ENCODE peak calls at places on chromosomes 5 and 9, in six cellular contexts. One of them, this sample, is unnamed.

GRCh38 chr9:78015242-78015641 is 16.4 kb downstream of the GNAQ start:
- DNase-seq in HuH-7.5: no peak
- DNase-seq in T-helper 2 cell: no peak
- DNase-seq in adrenal gland: no peak
- DNase-seq in Calu3: no peak
- DNase-seq in NCI-H1092: no peak
- DNase-seq in this sample: no peak

GRCh38 chr5:142816577-142816976 is 46.4 kb downstream of the ARHGAP26 start:
- DNase-seq in HuH-7.5: no peak
- DNase-seq in Calu3: peak; percentile 68
- DNase-seq in T-helper 2 cell: peak; percentile 5
- DNase-seq in NCI-H1092: no peak
- DNase-seq in adrenal gland: peak; percentile 53
- DNase-seq in this sample: no peak

GRCh38 chr5:17444496-17444895 is 53.5 kb upstream of the TAF11L2 start:
- DNase-seq in HuH-7.5: no peak
- DNase-seq in Calu3: no peak
- DNase-seq in T-helper 2 cell: no peak
- DNase-seq in adrenal gland: no peak
- DNase-seq in NCI-H1092: no peak
- DNase-seq in this sample: no peak

GRCh38 chr9:91119679-91120078 is 242.0 kb downstream of the AUH start:
- DNase-seq in adrenal gland: no peak
- DNase-seq in NCI-H1092: no peak
- DNase-seq in T-helper 2 cell: no peak
- DNase-seq in Calu3: no peak
- DNase-seq in HuH-7.5: no peak
- DNase-seq in this sample: no peak

GRCh38 chr5:131109540-131110255 is 55.4 kb downstream of the HINT1 start:
- DNase-seq in Calu3: peak; percentile 49
- DNase-seq in NCI-H1092: no peak
- DNase-seq in adrenal gland: peak; percentile 36
- DNase-seq in T-helper 2 cell: peak; percentile 27
- DNase-seq in HuH-7.5: peak; percentile 19
- DNase-seq in this sample: no peak

GRCh38 chr9:33101104-33101951 is 24.9 kb upstream of the SMU1 start:
- DNase-seq in T-helper 2 cell: no peak
- DNase-seq in HuH-7.5: no peak
- DNase-seq in NCI-H1092: no peak
- DNase-seq in adrenal gland: peak; percentile 88
- DNase-seq in Calu3: no peak
- DNase-seq in this sample: no peak

GRCh38 chr5:157592594-157592993 is 17.0 kb upstream of the ADAM19 start:
- DNase-seq in Calu3: no peak
- DNase-seq in HuH-7.5: no peak
- DNase-seq in adrenal gland: no peak
- DNase-seq in T-helper 2 cell: no peak
- DNase-seq in NCI-H1092: no peak
- DNase-seq in this sample: no peak

GRCh38 chr9:103397868-103398600 is 402.9 kb downstream of the CYLC2 start:
- DNase-seq in NCI-H1092: peak; percentile 43
- DNase-seq in T-helper 2 cell: no peak
- DNase-seq in Calu3: peak; percentile 56
- DNase-seq in adrenal gland: peak; percentile 49
- DNase-seq in HuH-7.5: peak; percentile 20
- DNase-seq in this sample: no peak

GRCh38 chr5:89315194-89315593 is 432.2 kb upstream of the MEF2C start:
- DNase-seq in HuH-7.5: peak; percentile 3
- DNase-seq in T-helper 2 cell: no peak
- DNase-seq in Calu3: no peak
- DNase-seq in adrenal gland: no peak
- DNase-seq in NCI-H1092: peak; percentile 44
- DNase-seq in this sample: no peak

GRCh38 chr9:124897570-124898460 is 35.9 kb downstream of the ARPC5L start:
- DNase-seq in HuH-7.5: peak; percentile 43
- DNase-seq in NCI-H1092: no peak
- DNase-seq in adrenal gland: no peak
- DNase-seq in Calu3: peak; percentile 2
- DNase-seq in T-helper 2 cell: no peak
- DNase-seq in this sample: no peak

GRCh38 chr9:4979224-4979623 is 5.8 kb upstream of the JAK2 start:
- DNase-seq in T-helper 2 cell: no peak
- DNase-seq in NCI-H1092: no peak
- DNase-seq in Calu3: no peak
- DNase-seq in HuH-7.5: no peak
- DNase-seq in adrenal gland: no peak
- DNase-seq in this sample: no peak

GRCh38 chr9:91978739-91979414 is 28.8 kb upstream of the ROR2 start:
- DNase-seq in HuH-7.5: no peak
- DNase-seq in NCI-H1092: no peak
- DNase-seq in adrenal gland: peak; percentile 39
- DNase-seq in Calu3: peak; percentile 11
- DNase-seq in T-helper 2 cell: no peak
- DNase-seq in this sample: no peak

GRCh38 chr9:36191290-36191645 is 547 bp downstream of the CLTA start:
- DNase-seq in Calu3: no peak
- DNase-seq in T-helper 2 cell: peak; percentile 21
- DNase-seq in NCI-H1092: no peak
- DNase-seq in HuH-7.5: no peak
- DNase-seq in adrenal gland: peak; percentile 43
- DNase-seq in this sample: no peak

GRCh38 chr9:37302277-37302676 is 120.2 kb upstream of the GRHPR start:
- DNase-seq in adrenal gland: no peak
- DNase-seq in HuH-7.5: no peak
- DNase-seq in T-helper 2 cell: peak; percentile 51
- DNase-seq in NCI-H1092: peak; percentile 11
- DNase-seq in Calu3: no peak
- DNase-seq in this sample: no peak

GRCh38 chr5:171306141-171306540 is 2.9 kb upstream of the TLX3 start:
- DNase-seq in Calu3: no peak
- DNase-seq in HuH-7.5: no peak
- DNase-seq in adrenal gland: no peak
- DNase-seq in T-helper 2 cell: no peak
- DNase-seq in NCI-H1092: no peak
- DNase-seq in this sample: no peak

GRCh38 chr9:137391411-137391754 is 31.6 kb downstream of the EXD3 start:
- DNase-seq in HuH-7.5: no peak
- DNase-seq in Calu3: no peak
- DNase-seq in T-helper 2 cell: no peak
- DNase-seq in adrenal gland: no peak
- DNase-seq in NCI-H1092: no peak
- DNase-seq in this sample: no peak

GRCh38 chr5:154363411-154363810 is 82.4 kb upstream of the SAP30L start:
- DNase-seq in HuH-7.5: no peak
- DNase-seq in adrenal gland: no peak
- DNase-seq in T-helper 2 cell: no peak
- DNase-seq in NCI-H1092: no peak
- DNase-seq in Calu3: no peak
- DNase-seq in this sample: no peak

GRCh38 chr9:137771580-137771979 is 106.0 kb upstream of the CACNA1B start:
- DNase-seq in adrenal gland: no peak
- DNase-seq in Calu3: no peak
- DNase-seq in HuH-7.5: no peak
- DNase-seq in NCI-H1092: no peak
- DNase-seq in T-helper 2 cell: no peak
- DNase-seq in this sample: no peak

GRCh38 chr5:144583493-144584154 is 413.0 kb downstream of the KCTD16 start:
- DNase-seq in NCI-H1092: peak; percentile 63
- DNase-seq in HuH-7.5: no peak
- DNase-seq in Calu3: no peak
- DNase-seq in adrenal gland: no peak
- DNase-seq in T-helper 2 cell: no peak
- DNase-seq in this sample: no peak

GRCh38 chr5:52811067-52811749 is 23.5 kb downstream of the ITGA1 start:
- DNase-seq in Calu3: peak; percentile 45
- DNase-seq in NCI-H1092: no peak
- DNase-seq in adrenal gland: peak; percentile 54
- DNase-seq in T-helper 2 cell: no peak
- DNase-seq in HuH-7.5: no peak
- DNase-seq in this sample: no peak

GRCh38 chr9:78906356-78906755 is 609.4 kb downstream of the PSAT1 start:
- DNase-seq in HuH-7.5: no peak
- DNase-seq in NCI-H1092: no peak
- DNase-seq in Calu3: no peak
- DNase-seq in adrenal gland: no peak
- DNase-seq in T-helper 2 cell: no peak
- DNase-seq in this sample: no peak

GRCh38 chr5:178118345-178118744 is 5.0 kb downstream of the N4BP3 start:
- DNase-seq in NCI-H1092: no peak
- DNase-seq in Calu3: no peak
- DNase-seq in adrenal gland: no peak
- DNase-seq in T-helper 2 cell: no peak
- DNase-seq in HuH-7.5: no peak
- DNase-seq in this sample: no peak

GRCh38 chr5:149264432-149265069 is 7.1 kb upstream of the AFAP1L1 start:
- DNase-seq in HuH-7.5: peak; percentile 60
- DNase-seq in NCI-H1092: no peak
- DNase-seq in T-helper 2 cell: peak; percentile 38
- DNase-seq in Calu3: peak; percentile 84
- DNase-seq in adrenal gland: no peak
- DNase-seq in this sample: no peak

GRCh38 chr5:24623018-24623417 is 21.8 kb downstream of the CDH10 start:
- DNase-seq in T-helper 2 cell: no peak
- DNase-seq in Calu3: no peak
- DNase-seq in NCI-H1092: no peak
- DNase-seq in adrenal gland: no peak
- DNase-seq in HuH-7.5: no peak
- DNase-seq in this sample: no peak

GRCh38 chr9:132446887-132447286 is 36.9 kb downstream of the CFAP77 start:
- DNase-seq in adrenal gland: no peak
- DNase-seq in T-helper 2 cell: no peak
- DNase-seq in HuH-7.5: no peak
- DNase-seq in Calu3: no peak
- DNase-seq in NCI-H1092: no peak
- DNase-seq in this sample: no peak

GRCh38 chr5:101590384-101590783 is 687.3 kb upstream of the ST8SIA4 start:
- DNase-seq in HuH-7.5: no peak
- DNase-seq in NCI-H1092: no peak
- DNase-seq in Calu3: peak; percentile 4
- DNase-seq in adrenal gland: no peak
- DNase-seq in T-helper 2 cell: no peak
- DNase-seq in this sample: no peak

GRCh38 chr9:89363311-89363670 is 45.0 kb downstream of the SECISBP2 start:
- DNase-seq in NCI-H1092: no peak
- DNase-seq in T-helper 2 cell: no peak
- DNase-seq in HuH-7.5: no peak
- DNase-seq in Calu3: no peak
- DNase-seq in adrenal gland: peak; percentile 20
- DNase-seq in this sample: no peak

GRCh38 chr5:176543428-176544182 is 5.5 kb upstream of the CDHR2 start:
- DNase-seq in Calu3: peak; percentile 80
- DNase-seq in HuH-7.5: peak; percentile 83
- DNase-seq in T-helper 2 cell: peak; percentile 70
- DNase-seq in adrenal gland: peak; percentile 59
- DNase-seq in NCI-H1092: peak; percentile 23
- DNase-seq in this sample: no peak

GRCh38 chr5:135019314-135019713 is 14.7 kb downstream of the PITX1 start:
- DNase-seq in T-helper 2 cell: no peak
- DNase-seq in adrenal gland: no peak
- DNase-seq in NCI-H1092: no peak
- DNase-seq in Calu3: no peak
- DNase-seq in HuH-7.5: no peak
- DNase-seq in this sample: no peak

GRCh38 chr9:114888599-114888998 is 41.8 kb downstream of the TNFSF8 start:
- DNase-seq in Calu3: no peak
- DNase-seq in NCI-H1092: no peak
- DNase-seq in HuH-7.5: no peak
- DNase-seq in T-helper 2 cell: no peak
- DNase-seq in adrenal gland: no peak
- DNase-seq in this sample: no peak

GRCh38 chr5:10635257-10635860 is 71.5 kb downstream of the ANKRD33B start:
- DNase-seq in Calu3: no peak
- DNase-seq in adrenal gland: no peak
- DNase-seq in NCI-H1092: no peak
- DNase-seq in HuH-7.5: no peak
- DNase-seq in T-helper 2 cell: no peak
- DNase-seq in this sample: no peak

GRCh38 chr9:86766912-86767311 is 180.4 kb downstream of the GAS1 start:
- DNase-seq in adrenal gland: peak; percentile 37
- DNase-seq in T-helper 2 cell: no peak
- DNase-seq in HuH-7.5: no peak
- DNase-seq in NCI-H1092: no peak
- DNase-seq in Calu3: peak; percentile 79
- DNase-seq in this sample: no peak

GRCh38 chr5:147093138-147093537 is 141.7 kb upstream of the STK32A start:
- DNase-seq in T-helper 2 cell: no peak
- DNase-seq in HuH-7.5: no peak
- DNase-seq in Calu3: no peak
- DNase-seq in adrenal gland: peak; percentile 22
- DNase-seq in NCI-H1092: no peak
- DNase-seq in this sample: no peak

GRCh38 chr5:89203611-89204010 is 320.6 kb upstream of the MEF2C start:
- DNase-seq in T-helper 2 cell: no peak
- DNase-seq in Calu3: no peak
- DNase-seq in adrenal gland: no peak
- DNase-seq in HuH-7.5: no peak
- DNase-seq in NCI-H1092: no peak
- DNase-seq in this sample: no peak

GRCh38 chr9:98445576-98445975 is 190.1 kb upstream of the TBC1D2 start:
- DNase-seq in Calu3: no peak
- DNase-seq in adrenal gland: no peak
- DNase-seq in T-helper 2 cell: no peak
- DNase-seq in HuH-7.5: no peak
- DNase-seq in NCI-H1092: peak; percentile 10
- DNase-seq in this sample: no peak

GRCh38 chr9:38421498-38422211 is 2.6 kb downstream of the IGFBPL1 start:
- DNase-seq in NCI-H1092: peak; percentile 68
- DNase-seq in adrenal gland: no peak
- DNase-seq in HuH-7.5: no peak
- DNase-seq in Calu3: no peak
- DNase-seq in T-helper 2 cell: no peak
- DNase-seq in this sample: no peak

GRCh38 chr9:13429271-13429670 is 149.8 kb upstream of the MPDZ start:
- DNase-seq in Calu3: no peak
- DNase-seq in T-helper 2 cell: no peak
- DNase-seq in adrenal gland: no peak
- DNase-seq in NCI-H1092: no peak
- DNase-seq in HuH-7.5: no peak
- DNase-seq in this sample: no peak

GRCh38 chr5:14489643-14490042 is 91.9 kb upstream of the OTULINL start:
- DNase-seq in T-helper 2 cell: no peak
- DNase-seq in Calu3: no peak
- DNase-seq in HuH-7.5: no peak
- DNase-seq in NCI-H1092: no peak
- DNase-seq in adrenal gland: no peak
- DNase-seq in this sample: no peak